ENCODE peak calls at places on chromosomes 3 and 15, in seven cellular contexts. One of them, this sample, is unnamed.

GRCh38 chr15:72801590-72802345 is 18.2 kb upstream of the ADPGK start:
- DNase-seq in ascending aorta: no peak
- DNase-seq in kidney epithelial cell: no peak
- DNase-seq in ovary: no peak
- DNase-seq in tibial artery: no peak
- DNase-seq in OCI-LY7: no peak
- DNase-seq in body of pancreas: no peak
- DNase-seq in this sample: no peak

GRCh38 chr15:74264081-74264501 is 28.0 kb downstream of the CCDC33 start:
- DNase-seq in ascending aorta: no peak
- DNase-seq in kidney epithelial cell: no peak
- DNase-seq in ovary: no peak
- DNase-seq in tibial artery: no peak
- DNase-seq in OCI-LY7: no peak
- DNase-seq in body of pancreas: no peak
- DNase-seq in this sample: no peak

GRCh38 chr15:55619783-55620182 is 31.6 kb upstream of the PYGO1 start:
- DNase-seq in ascending aorta: no peak
- DNase-seq in kidney epithelial cell: no peak
- DNase-seq in ovary: no peak
- DNase-seq in tibial artery: no peak
- DNase-seq in OCI-LY7: no peak
- DNase-seq in body of pancreas: no peak
- DNase-seq in this sample: no peak

GRCh38 chr3:123535580-123535979 is 49.3 kb downstream of the HACD2 start:
- DNase-seq in ascending aorta: no peak
- DNase-seq in kidney epithelial cell: peak
- DNase-seq in ovary: no peak
- DNase-seq in tibial artery: no peak
- DNase-seq in OCI-LY7: no peak
- DNase-seq in body of pancreas: no peak
- DNase-seq in this sample: no peak

GRCh38 chr3:195075941-195076875 is 194.8 kb downstream of the XXYLT1 start:
- DNase-seq in ascending aorta: no peak
- DNase-seq in kidney epithelial cell: no peak
- DNase-seq in ovary: no peak
- DNase-seq in tibial artery: no peak
- DNase-seq in OCI-LY7: no peak
- DNase-seq in body of pancreas: no peak
- DNase-seq in this sample: peak

GRCh38 chr3:22940285-22940684 is 262.8 kb upstream of the UBE2E2 start:
- DNase-seq in ascending aorta: no peak
- DNase-seq in kidney epithelial cell: no peak
- DNase-seq in ovary: no peak
- DNase-seq in tibial artery: no peak
- DNase-seq in OCI-LY7: no peak
- DNase-seq in body of pancreas: no peak
- DNase-seq in this sample: no peak

GRCh38 chr15:72991026-72991425 is 61.2 kb upstream of the NEO1 start:
- DNase-seq in ascending aorta: no peak
- DNase-seq in kidney epithelial cell: no peak
- DNase-seq in ovary: no peak
- DNase-seq in tibial artery: no peak
- DNase-seq in OCI-LY7: no peak
- DNase-seq in body of pancreas: no peak
- DNase-seq in this sample: no peak

GRCh38 chr3:149367021-149367840 is 10.2 kb downstream of the TM4SF1 start:
- DNase-seq in ascending aorta: no peak
- DNase-seq in kidney epithelial cell: peak
- DNase-seq in ovary: no peak
- DNase-seq in tibial artery: no peak
- DNase-seq in OCI-LY7: no peak
- DNase-seq in body of pancreas: peak
- DNase-seq in this sample: no peak

GRCh38 chr3:141608438-141608837 is 121.6 kb downstream of the RASA2 start:
- DNase-seq in ascending aorta: no peak
- DNase-seq in kidney epithelial cell: no peak
- DNase-seq in ovary: no peak
- DNase-seq in tibial artery: no peak
- DNase-seq in OCI-LY7: no peak
- DNase-seq in body of pancreas: no peak
- DNase-seq in this sample: no peak

GRCh38 chr15:60093273-60094067 is 89.4 kb downstream of the FOXB1 start:
- DNase-seq in ascending aorta: no peak
- DNase-seq in kidney epithelial cell: no peak
- DNase-seq in ovary: no peak
- DNase-seq in tibial artery: no peak
- DNase-seq in OCI-LY7: no peak
- DNase-seq in body of pancreas: peak
- DNase-seq in this sample: no peak

GRCh38 chr3:44065311-44065710 is 176.4 kb upstream of the TOPAZ1 start:
- DNase-seq in ascending aorta: no peak
- DNase-seq in kidney epithelial cell: no peak
- DNase-seq in ovary: no peak
- DNase-seq in tibial artery: no peak
- DNase-seq in OCI-LY7: no peak
- DNase-seq in body of pancreas: peak
- DNase-seq in this sample: no peak

GRCh38 chr15:90174140-90174891 is 26.8 kb upstream of the SEMA4B start:
- DNase-seq in ascending aorta: peak
- DNase-seq in kidney epithelial cell: no peak
- DNase-seq in ovary: peak
- DNase-seq in tibial artery: peak
- DNase-seq in OCI-LY7: no peak
- DNase-seq in body of pancreas: peak
- DNase-seq in this sample: no peak

GRCh38 chr3:152976232-152976631 is 141.3 kb downstream of the P2RY1 start:
- DNase-seq in ascending aorta: no peak
- DNase-seq in kidney epithelial cell: no peak
- DNase-seq in ovary: no peak
- DNase-seq in tibial artery: no peak
- DNase-seq in OCI-LY7: no peak
- DNase-seq in body of pancreas: no peak
- DNase-seq in this sample: no peak

GRCh38 chr3:46353639-46354410 is at the start of gene CCR2:
- DNase-seq in ascending aorta: no peak
- DNase-seq in kidney epithelial cell: no peak
- DNase-seq in ovary: no peak
- DNase-seq in tibial artery: no peak
- DNase-seq in OCI-LY7: no peak
- DNase-seq in body of pancreas: no peak
- DNase-seq in this sample: no peak

GRCh38 chr3:168419091-168419490 is 323.4 kb upstream of the GOLIM4 start:
- DNase-seq in ascending aorta: no peak
- DNase-seq in kidney epithelial cell: no peak
- DNase-seq in ovary: no peak
- DNase-seq in tibial artery: no peak
- DNase-seq in OCI-LY7: no peak
- DNase-seq in body of pancreas: no peak
- DNase-seq in this sample: no peak

GRCh38 chr3:143888846-143889245 is 40.6 kb upstream of the SLC9A9 start:
- DNase-seq in ascending aorta: no peak
- DNase-seq in kidney epithelial cell: no peak
- DNase-seq in ovary: no peak
- DNase-seq in tibial artery: no peak
- DNase-seq in OCI-LY7: no peak
- DNase-seq in body of pancreas: no peak
- DNase-seq in this sample: no peak

GRCh38 chr3:124780767-124781485 is 50.7 kb downstream of the UMPS start:
- DNase-seq in ascending aorta: peak
- DNase-seq in kidney epithelial cell: no peak
- DNase-seq in ovary: peak
- DNase-seq in tibial artery: peak
- DNase-seq in OCI-LY7: no peak
- DNase-seq in body of pancreas: peak
- DNase-seq in this sample: no peak

GRCh38 chr3:16583551-16583950 is 21.7 kb downstream of the DAZL start:
- DNase-seq in ascending aorta: no peak
- DNase-seq in kidney epithelial cell: no peak
- DNase-seq in ovary: no peak
- DNase-seq in tibial artery: no peak
- DNase-seq in OCI-LY7: no peak
- DNase-seq in body of pancreas: no peak
- DNase-seq in this sample: no peak

GRCh38 chr15:79863886-79864285 is 32.9 kb downstream of the MTHFS start:
- DNase-seq in ascending aorta: no peak
- DNase-seq in kidney epithelial cell: no peak
- DNase-seq in ovary: no peak
- DNase-seq in tibial artery: no peak
- DNase-seq in OCI-LY7: no peak
- DNase-seq in body of pancreas: no peak
- DNase-seq in this sample: no peak

GRCh38 chr3:8223766-8224165 is 277.9 kb upstream of the LMCD1 start:
- DNase-seq in ascending aorta: no peak
- DNase-seq in kidney epithelial cell: no peak
- DNase-seq in ovary: no peak
- DNase-seq in tibial artery: peak
- DNase-seq in OCI-LY7: no peak
- DNase-seq in body of pancreas: peak
- DNase-seq in this sample: no peak

GRCh38 chr3:72820405-72820804 is 27.8 kb downstream of the SHQ1 start:
- DNase-seq in ascending aorta: no peak
- DNase-seq in kidney epithelial cell: no peak
- DNase-seq in ovary: peak
- DNase-seq in tibial artery: no peak
- DNase-seq in OCI-LY7: no peak
- DNase-seq in body of pancreas: peak
- DNase-seq in this sample: no peak

GRCh38 chr3:195546130-195546560 is 3.0 kb upstream of the PPP1R2 start:
- DNase-seq in ascending aorta: peak
- DNase-seq in kidney epithelial cell: peak
- DNase-seq in ovary: peak
- DNase-seq in tibial artery: peak
- DNase-seq in OCI-LY7: no peak
- DNase-seq in body of pancreas: peak
- DNase-seq in this sample: no peak

GRCh38 chr3:134625885-134626741 is 24.7 kb downstream of the KY start:
- DNase-seq in ascending aorta: no peak
- DNase-seq in kidney epithelial cell: no peak
- DNase-seq in ovary: no peak
- DNase-seq in tibial artery: no peak
- DNase-seq in OCI-LY7: no peak
- DNase-seq in body of pancreas: no peak
- DNase-seq in this sample: no peak

GRCh38 chr15:59344311-59344710 is 28.4 kb downstream of the MYO1E start:
- DNase-seq in ascending aorta: no peak
- DNase-seq in kidney epithelial cell: no peak
- DNase-seq in ovary: no peak
- DNase-seq in tibial artery: no peak
- DNase-seq in OCI-LY7: no peak
- DNase-seq in body of pancreas: no peak
- DNase-seq in this sample: no peak

GRCh38 chr3:106620646-106621045 is 751.8 kb upstream of the CBLB start:
- DNase-seq in ascending aorta: no peak
- DNase-seq in kidney epithelial cell: no peak
- DNase-seq in ovary: no peak
- DNase-seq in tibial artery: no peak
- DNase-seq in OCI-LY7: no peak
- DNase-seq in body of pancreas: no peak
- DNase-seq in this sample: no peak

GRCh38 chr3:65883614-65884013 is 155.1 kb downstream of the MAGI1 start:
- DNase-seq in ascending aorta: no peak
- DNase-seq in kidney epithelial cell: no peak
- DNase-seq in ovary: no peak
- DNase-seq in tibial artery: no peak
- DNase-seq in OCI-LY7: no peak
- DNase-seq in body of pancreas: peak
- DNase-seq in this sample: no peak

GRCh38 chr3:158108596-158108995 is 1.3 kb upstream of the RSRC1 start:
- DNase-seq in ascending aorta: no peak
- DNase-seq in kidney epithelial cell: no peak
- DNase-seq in ovary: no peak
- DNase-seq in tibial artery: no peak
- DNase-seq in OCI-LY7: no peak
- DNase-seq in body of pancreas: no peak
- DNase-seq in this sample: no peak

GRCh38 chr15:43769584-43770228 is 7.1 kb downstream of the ELL3 start:
- DNase-seq in ascending aorta: peak
- DNase-seq in kidney epithelial cell: no peak
- DNase-seq in ovary: peak
- DNase-seq in tibial artery: peak
- DNase-seq in OCI-LY7: peak
- DNase-seq in body of pancreas: peak
- DNase-seq in this sample: no peak

GRCh38 chr3:168080499-168081170 is 15.1 kb downstream of the GOLIM4 start:
- DNase-seq in ascending aorta: no peak
- DNase-seq in kidney epithelial cell: no peak
- DNase-seq in ovary: no peak
- DNase-seq in tibial artery: no peak
- DNase-seq in OCI-LY7: peak
- DNase-seq in body of pancreas: no peak
- DNase-seq in this sample: no peak

GRCh38 chr3:132537297-132537696 is 59.8 kb upstream of the ACKR4 start:
- DNase-seq in ascending aorta: no peak
- DNase-seq in kidney epithelial cell: no peak
- DNase-seq in ovary: no peak
- DNase-seq in tibial artery: no peak
- DNase-seq in OCI-LY7: no peak
- DNase-seq in body of pancreas: no peak
- DNase-seq in this sample: no peak
- TF ChIP-seq CTCF in ascending aorta: no peak
- TF ChIP-seq CTCF in kidney epithelial cell: no peak
- TF ChIP-seq CTCF in ovary: no peak
- TF ChIP-seq CTCF in tibial artery: no peak
- TF ChIP-seq CTCF in OCI-LY7: peak
- TF ChIP-seq CTCF in body of pancreas: no peak
- TF ChIP-seq CTCF in this sample: no peak

DNA sequence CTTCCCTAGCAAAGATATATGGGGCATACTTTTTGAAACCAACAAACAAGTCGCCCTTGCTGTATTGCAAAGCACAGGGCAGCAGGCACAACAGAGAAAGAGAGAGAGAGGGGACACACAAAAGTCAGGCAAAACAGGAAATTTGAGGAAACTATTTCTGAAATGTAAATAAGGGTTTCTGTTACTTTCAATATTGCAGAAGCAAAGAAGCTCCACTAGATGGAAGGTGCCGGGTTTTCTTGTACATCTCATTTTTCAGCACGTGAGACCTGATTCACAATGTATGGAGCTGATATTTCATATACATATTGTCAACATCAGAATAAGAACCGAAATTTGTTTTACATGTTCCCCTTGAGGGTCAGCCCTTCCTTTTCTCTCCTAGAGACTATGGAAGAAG is 127.4 kb downstream of the FOXP1 start:
- DNase-seq in ascending aorta: no peak
- DNase-seq in kidney epithelial cell: no peak
- DNase-seq in ovary: no peak
- DNase-seq in tibial artery: no peak
- DNase-seq in OCI-LY7: peak
- DNase-seq in body of pancreas: no peak
- DNase-seq in this sample: no peak
- TF ChIP-seq CTCF in ascending aorta: no peak
- TF ChIP-seq CTCF in kidney epithelial cell: no peak
- TF ChIP-seq CTCF in ovary: no peak
- TF ChIP-seq CTCF in tibial artery: no peak
- TF ChIP-seq CTCF in OCI-LY7: peak
- TF ChIP-seq CTCF in body of pancreas: no peak
- TF ChIP-seq CTCF in this sample: peak

GRCh38 chr3:39273119-39273518 is 6.7 kb downstream of the CX3CR1 start:
- DNase-seq in ascending aorta: no peak
- DNase-seq in kidney epithelial cell: no peak
- DNase-seq in ovary: no peak
- DNase-seq in tibial artery: no peak
- DNase-seq in OCI-LY7: no peak
- DNase-seq in body of pancreas: no peak
- DNase-seq in this sample: no peak
- TF ChIP-seq CTCF in ascending aorta: no peak
- TF ChIP-seq CTCF in kidney epithelial cell: peak
- TF ChIP-seq CTCF in ovary: no peak
- TF ChIP-seq CTCF in tibial artery: no peak
- TF ChIP-seq CTCF in OCI-LY7: peak
- TF ChIP-seq CTCF in body of pancreas: no peak
- TF ChIP-seq CTCF in this sample: no peak

GRCh38 chr15:37289109-37289765 is 188.9 kb upstream of the MEIS2 start:
- DNase-seq in ascending aorta: no peak
- DNase-seq in kidney epithelial cell: no peak
- DNase-seq in ovary: no peak
- DNase-seq in tibial artery: no peak
- DNase-seq in OCI-LY7: peak
- DNase-seq in body of pancreas: no peak
- DNase-seq in this sample: no peak
- TF ChIP-seq CTCF in ascending aorta: no peak
- TF ChIP-seq CTCF in kidney epithelial cell: peak
- TF ChIP-seq CTCF in ovary: no peak
- TF ChIP-seq CTCF in tibial artery: no peak
- TF ChIP-seq CTCF in OCI-LY7: peak
- TF ChIP-seq CTCF in body of pancreas: no peak
- TF ChIP-seq CTCF in this sample: no peak

This sample was measured in CD14-positive monocyte.